ENCODE peak calls at places on chromosomes 1 and 21, in four cellular contexts. B is HepG2, D is A549, Y is WTC11. G is an unnamed sample.

GRCh38 chr1:152047607-152047953 is 10.8 kb upstream of the S100A11 start:
- DNase-seq in B (no peak), Y (no peak), D (no peak), G (peak)

GRCh38 chr1:221336141-221336540 is 405.7 kb downstream of the DUSP10 start:
- DNase-seq in D (no peak), Y (no peak), B (peak), G (no peak)

GRCh38 chr1:26832249-26832960 is 5.9 kb downstream of the ZDHHC18 start:
- DNase-seq in B (no peak), Y (no peak), D (no peak), G (no peak)

GRCh38 chr1:16720403-16721223 is 19.7 kb upstream of the RNU1-4 start:
- DNase-seq in B (no peak), Y (no peak), D (no peak), G (peak)

GRCh38 chr1:90778487-90778886 is 61.4 kb upstream of the BARHL2 start:
- DNase-seq in D (no peak), B (no peak), Y (no peak), G (no peak)

GRCh38 chr1:2824999-2825398 is 23.5 kb upstream of the TTC34 start:
- DNase-seq in D (no peak), Y (no peak), B (no peak), G (no peak)

GRCh38 chr1:81801834-81802531 is 1.2 kb downstream of the ADGRL2 start:
- DNase-seq in Y (peak), B (no peak), D (peak), G (no peak)

GRCh38 chr21:33309778-33310177 is 15.0 kb upstream of the IFNAR1 start:
- DNase-seq in Y (no peak), D (no peak), B (no peak), G (no peak)

GRCh38 chr1:54277451-54278355 is 77.7 kb downstream of the MRPL37 start:
- DNase-seq in B (peak), Y (no peak), D (no peak), G (no peak)

GRCh38 chr1:158422215-158422614 is 3.8 kb downstream of the OR10K2 start:
- DNase-seq in D (no peak), B (no peak), Y (no peak), G (no peak)

GRCh38 chr1:167489581-167490340 is 28.6 kb downstream of the CD247 start:
- DNase-seq in D (no peak), Y (peak), B (no peak), G (no peak)

GRCh38 chr1:112995890-112996289 is 39.9 kb upstream of the SLC16A1 start:
- DNase-seq in B (no peak), Y (no peak), D (no peak), G (no peak)

GRCh38 chr1:115088115-115088794 is 1.0 kb downstream of the TSPAN2 start:
- DNase-seq in Y (no peak), D (no peak), B (no peak), G (no peak)

GRCh38 chr1:226953175-226953800 is 13.2 kb downstream of the COQ8A start:
- DNase-seq in D (no peak), Y (no peak), B (no peak), G (no peak)

GRCh38 chr1:233320023-233320422 is 7.5 kb upstream of the MAP3K21 start:
- DNase-seq in Y (no peak), D (no peak), B (no peak), G (no peak)

GRCh38 chr21:35488941-35489340 is 439.8 kb upstream of the RUNX1 start:
- DNase-seq in D (no peak), B (no peak), Y (no peak), G (no peak)

GRCh38 chr1:230124187-230125128 is 57.4 kb downstream of the GALNT2 start:
- DNase-seq in Y (no peak), D (no peak), B (no peak), G (no peak)

DNA sequence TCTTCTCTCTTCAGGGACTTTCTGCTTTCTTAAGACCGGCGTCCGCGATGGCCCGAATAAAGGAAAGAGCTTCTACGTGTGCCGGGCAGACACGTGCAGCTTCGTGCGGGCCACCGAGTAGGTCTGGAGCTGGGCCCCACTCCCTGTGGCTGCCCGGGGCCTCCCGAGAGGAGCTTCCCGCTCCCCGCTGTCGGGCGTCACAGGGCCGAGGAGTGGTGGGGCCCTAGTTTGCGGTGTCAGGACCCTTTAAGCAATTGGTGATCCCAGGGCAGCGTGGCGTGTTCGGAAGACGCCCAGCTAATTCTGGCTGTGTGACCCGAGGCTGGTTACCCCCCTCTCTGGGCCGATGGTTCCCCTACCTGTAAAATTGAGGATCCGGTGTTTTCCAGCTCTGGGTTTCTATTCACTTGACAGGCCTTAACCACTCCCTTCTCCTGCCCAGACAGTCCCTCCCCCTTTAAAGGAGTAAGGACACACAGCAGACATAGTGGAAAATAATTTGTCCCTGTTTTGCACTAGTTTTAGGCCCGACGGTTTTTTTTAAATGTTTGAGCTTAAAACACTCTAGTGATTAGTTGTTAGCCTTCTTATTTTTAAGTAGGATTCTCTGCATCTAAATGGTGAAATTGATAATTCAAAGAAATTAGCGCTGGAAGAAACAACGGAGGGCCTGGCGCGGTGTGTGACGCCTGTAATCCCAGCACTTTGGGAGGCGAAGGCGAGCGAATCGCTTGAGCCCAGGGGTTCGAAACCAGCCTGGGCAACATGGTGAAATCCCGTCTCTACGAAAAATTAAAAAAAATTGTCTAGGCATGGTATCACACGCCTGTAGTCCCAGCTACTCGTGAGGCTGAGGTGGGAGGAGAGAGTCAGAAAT is 553 bp downstream of the TTF2 start:
- DNase-seq in B (peak), D (peak), Y (no peak), G (peak)
- TF ChIP-seq USF2 in B (no peak), D (no peak), Y (no peak), G (no peak)

GRCh38 chr1:195495720-195496635 is 1112.3 kb downstream of the KCNT2 start:
- DNase-seq in D (no peak), Y (peak), B (no peak), G (no peak)

DNA sequence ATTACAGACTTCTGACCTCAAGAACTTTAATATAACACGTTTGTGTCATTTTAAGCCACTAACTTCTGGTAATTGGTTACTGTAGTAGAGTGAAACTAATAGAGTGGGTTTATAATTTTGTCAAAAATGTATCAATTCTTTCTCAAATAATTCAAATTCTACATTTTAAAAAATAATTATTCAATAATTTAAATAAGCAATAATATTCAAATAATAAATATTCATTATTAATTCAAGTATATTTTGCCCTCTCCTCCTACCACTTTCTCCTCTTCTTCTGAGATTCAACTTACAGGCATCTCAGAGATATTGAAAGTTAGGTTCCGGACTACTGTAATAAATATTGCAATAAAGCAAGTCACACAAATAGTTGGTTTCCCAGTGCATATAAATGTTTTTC is 1107.1 kb downstream of the KCNT2 start:
- DNase-seq in B (no peak), Y (no peak), D (no peak), G (no peak)
- TF ChIP-seq NR3C1 in B (no peak), Y (no peak), D (no peak), G (no peak)

DNA sequence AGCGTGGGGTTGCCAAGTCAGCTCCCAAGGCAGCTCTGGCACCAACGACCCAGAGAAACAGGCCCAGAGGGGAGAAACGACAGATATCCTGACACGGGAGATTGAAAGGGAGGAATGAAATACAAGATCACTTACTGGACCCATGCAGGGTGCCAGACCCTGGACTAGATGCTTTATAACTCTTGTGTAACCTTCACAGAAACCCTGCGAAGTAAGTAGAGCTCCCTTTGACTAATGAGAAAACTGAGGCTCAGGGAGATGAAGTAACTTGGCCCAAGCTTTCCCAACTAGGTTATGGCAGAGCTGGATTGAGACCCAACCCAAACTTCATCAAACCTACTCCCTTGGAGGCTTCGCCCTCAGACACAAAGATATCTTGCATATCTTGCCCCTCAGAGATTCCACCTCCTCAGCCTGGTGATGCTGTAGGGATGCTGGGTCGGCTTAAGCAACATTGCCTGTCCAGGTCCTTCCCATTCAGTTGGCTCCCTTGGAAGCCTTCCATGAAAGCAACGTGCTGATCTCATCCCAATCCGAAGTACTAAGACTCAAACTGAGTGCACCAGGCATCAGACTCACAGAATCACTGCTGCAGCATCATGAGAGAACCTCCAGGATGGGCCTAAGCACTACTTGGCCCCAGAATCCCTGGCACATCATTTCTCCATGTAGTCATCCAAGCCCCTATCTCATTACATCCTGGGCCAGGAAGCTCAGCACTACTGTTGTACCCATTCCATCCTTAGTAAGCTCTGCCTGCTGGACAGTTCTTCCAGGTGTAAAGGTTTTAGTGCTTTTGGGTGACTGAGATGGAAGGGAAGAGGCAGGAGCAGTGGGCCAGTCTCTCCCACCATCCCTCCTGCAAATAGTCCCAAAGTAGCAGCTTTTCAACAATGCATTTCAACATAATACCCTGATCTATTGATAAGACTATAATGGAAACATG is 1.1 kb upstream of the IGSF9 start:
- DNase-seq in D (no peak), Y (no peak), B (no peak), G (no peak)
- TF ChIP-seq USF2 in D (no peak), Y (no peak), B (no peak), G (no peak)

GRCh38 chr1:202765726-202766125 is 42.5 kb downstream of the KDM5B start:
- DNase-seq in B (no peak), D (no peak), Y (no peak), G (no peak)
- TF ChIP-seq NR3C1 in B (no peak), D (no peak), Y (no peak), G (no peak)

G was measured in K562.